ENCODE peak calls at places on chromosomes 12 and 14, in four cellular contexts. O, G, F and J are unnamed samples.

GRCh38 chr12:110335481-110336045 is 54.5 kb downstream of the ATP2A2 start:
- DNase-seq in O (no peak), G (no peak), F (no peak), J (no peak)

GRCh38 chr14:80850197-80850814 is 91.2 kb downstream of the CEP128 start:
- DNase-seq in O (peak; percentile 13), G (no peak), F (peak; percentile 6), J (peak; percentile 54)

GRCh38 chr12:6280672-6281071 is 29.8 kb upstream of the PLEKHG6 start:
- DNase-seq in O (no peak), G (no peak), F (no peak), J (no peak)

GRCh38 chr14:101064121-101064661 is 160.7 kb upstream of the RTL1 start:
- DNase-seq in O (no peak), G (no peak), F (no peak), J (no peak)

GRCh38 chr12:95177201-95177768 is 40.0 kb downstream of the FGD6 start:
- DNase-seq in O (no peak), G (no peak), F (no peak), J (peak; percentile 21)

GRCh38 chr12:127677537-127678131 is 589.3 kb upstream of the TMEM132C start:
- DNase-seq in O (peak; percentile 36), G (no peak), F (peak; percentile 45), J (peak; percentile 88)

GRCh38 chr12:127619869-127620769 is 646.9 kb upstream of the TMEM132C start:
- DNase-seq in O (no peak), G (no peak), F (no peak), J (peak; percentile 20)

GRCh38 chr12:48917857-48918537 is 7.3 kb downstream of the FKBP11 start:
- DNase-seq in O (no peak), G (no peak), F (no peak), J (no peak)

GRCh38 chr12:6069452-6070093 is 54.9 kb downstream of the VWF start:
- DNase-seq in O (no peak), G (no peak), F (peak; percentile 23), J (no peak)

GRCh38 chr14:106530423-106531107 is 1004.2 kb downstream of the TMEM121 start:
- DNase-seq in O (no peak), G (peak; percentile 51), F (peak; percentile 5), J (peak; percentile 15)

GRCh38 chr12:76176935-76177334 is 92.5 kb upstream of the NAP1L1 start:
- DNase-seq in O (no peak), G (no peak), F (no peak), J (no peak)

GRCh38 chr12:25937096-25937495 is 21.4 kb upstream of the RASSF8 start:
- DNase-seq in O (no peak), G (no peak), F (no peak), J (no peak)

GRCh38 chr12:116484807-116485206 is 74.4 kb upstream of the MAP1LC3B2 start:
- DNase-seq in O (no peak), G (no peak), F (no peak), J (no peak)

GRCh38 chr14:44107156-44107555 is 399.9 kb downstream of the FSCB start:
- DNase-seq in O (no peak), G (no peak), F (no peak), J (no peak)

GRCh38 chr12:124930576-124930975 is 16.1 kb upstream of the UBC start:
- DNase-seq in O (no peak), G (no peak), F (no peak), J (no peak)

GRCh38 chr14:57205953-57206352 is 62.8 kb downstream of the EXOC5 start:
- DNase-seq in O (no peak), G (no peak), F (no peak), J (no peak)

DNA sequence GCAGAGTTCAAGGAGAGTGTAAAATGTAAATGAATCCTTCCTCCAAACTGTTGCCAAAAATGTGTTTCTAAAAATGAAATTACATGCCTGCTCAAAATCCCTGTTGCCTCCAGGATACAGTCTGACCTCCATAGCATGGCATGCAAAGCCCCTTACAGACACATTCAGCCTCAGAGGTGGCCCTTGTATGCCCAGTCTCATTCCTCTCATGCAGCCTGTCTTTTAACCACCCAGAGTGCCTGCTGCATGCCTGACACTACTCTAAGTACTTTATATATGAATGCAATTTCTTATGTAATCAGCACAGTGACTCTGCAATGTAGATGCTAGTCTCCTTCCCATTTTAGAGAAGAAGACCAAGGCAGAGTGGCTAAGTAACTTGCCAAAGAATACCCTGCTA is 24.4 kb upstream of the PTPRQ start:
- DNase-seq in O (no peak), G (no peak), F (no peak), J (no peak)
- TF ChIP-seq JUNB in O (no peak), G (no peak), F (no peak), J (no peak)

GRCh38 chr12:57863676-57864075 is 17.1 kb upstream of the CTDSP2 start:
- DNase-seq in O (no peak), G (no peak), F (no peak), J (no peak)
- TF ChIP-seq REST in O (no peak), G (no peak), F (no peak), J (no peak)

GRCh38 chr14:72996916-72997315 is 30.0 kb downstream of the ZFYVE1 start:
- DNase-seq in O (no peak), G (no peak), F (no peak), J (no peak)
- TF ChIP-seq CTCF in O (no peak), G (no peak), F (no peak), J (no peak)

GRCh38 chr12:104134882-104135281 is 3.1 kb downstream of the NFYB start:
- DNase-seq in O (no peak), G (no peak), F (no peak), J (no peak)

GRCh38 chr12:104137902-104138746 is at the start of gene NFYB:
- DNase-seq in O (peak; percentile 98), G (peak; percentile 83), F (peak; percentile 94), J (peak; percentile 97)

GRCh38 chr12:104136577-104136976 is 1.4 kb downstream of the NFYB start:
- DNase-seq in O (no peak), G (no peak), F (no peak), J (no peak)

GRCh38 chr12:104138747-104139186 is 757 bp upstream of the NFYB start:
- DNase-seq in O (no peak), G (no peak), F (no peak), J (peak; percentile 39)

GRCh38 chr12:104137175-104137901 is 672 bp downstream of the NFYB start:
- DNase-seq in O (peak; percentile 41), G (peak; percentile 7), F (peak; percentile 53), J (peak; percentile 70)
- TF ChIP-seq JUNB in O (no peak), G (no peak), F (no peak), J (no peak)

GRCh38 chr14:105062048-105062433 is 3.2 kb downstream of the GPR132 start:
- DNase-seq in O (no peak), G (no peak), F (no peak), J (no peak)

GRCh38 chr14:105060751-105061427 is 4.3 kb downstream of the GPR132 start:
- DNase-seq in O (no peak), G (no peak), F (no peak), J (no peak)

GRCh38 chr14:105059917-105060565 is 5.2 kb downstream of the GPR132 start:
- DNase-seq in O (no peak), G (no peak), F (no peak), J (no peak)

GRCh38 chr14:105063041-105063440 is 2.2 kb downstream of the GPR132 start:
- DNase-seq in O (no peak), G (no peak), F (no peak), J (no peak)

GRCh38 chr14:105061428-105062047 is 3.7 kb downstream of the GPR132 start:
- DNase-seq in O (no peak), G (no peak), F (no peak), J (no peak)
- TF ChIP-seq REST in O (no peak), G (no peak), F (no peak), J (no peak)

GRCh38 chr14:95979339-95980042 is 59.7 kb upstream of the C14orf132 start:
- DNase-seq in O (no peak), G (no peak), F (no peak), J (peak; percentile 94)
- TF ChIP-seq CTCF in O (no peak), G (peak; percentile 5), F (peak; percentile 29), J (peak; percentile 75)

DNA sequence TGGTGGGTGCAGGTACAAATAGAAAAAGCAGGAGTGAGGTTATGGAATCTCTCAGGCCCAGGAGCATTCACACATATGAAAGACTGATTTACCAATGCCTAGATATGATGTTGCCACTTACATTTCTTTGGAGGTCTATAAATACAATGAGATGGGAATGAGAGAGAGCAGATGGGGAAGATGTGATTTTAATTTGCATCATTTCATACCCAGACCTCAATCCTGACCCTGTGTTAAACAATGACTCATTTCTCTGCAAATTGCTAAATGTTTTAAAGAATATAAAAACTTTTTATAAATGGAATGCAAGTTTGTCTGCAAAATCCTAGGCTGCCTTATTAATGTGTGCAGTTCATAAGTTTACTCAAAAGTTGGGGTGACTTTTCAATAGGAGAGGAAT is 38.6 kb upstream of the GNG2 start:
- DNase-seq in O (no peak), G (no peak), F (no peak), J (no peak)
- TF ChIP-seq JUNB in O (no peak), G (no peak), F (no peak), J (no peak)